ENCODE peak calls at places on chromosomes 11 and 22, in four cellular contexts. W, X, F and K are unnamed samples.

GRCh38 chr11:29211205-29211604 is 805.6 kb downstream of the KCNA4 start:
- DNase-seq in W (no peak), X (no peak), F (no peak), K (no peak)

GRCh38 chr11:110928373-110928772 is 216.1 kb upstream of the ARHGAP20 start:
- DNase-seq in W (no peak), X (no peak), F (no peak), K (no peak)

GRCh38 chr11:71927813-71928738 is at the start of gene XNDC1N:
- DNase-seq in W (peak), X (peak), F (peak), K (peak)

GRCh38 chr11:68903631-68904457 is at the start of the genes IGHMBP2 and MRPL21:
- DNase-seq in W (peak), X (peak), F (no peak), K (peak)

GRCh38 chr11:19345848-19346681 is 105.3 kb upstream of the E2F8 start:
- DNase-seq in W (peak), X (no peak), F (no peak), K (peak)

GRCh38 chr11:130002352-130002845 is at the start of gene PRDM10:
- DNase-seq in W (peak), X (peak), F (peak), K (peak)

GRCh38 chr11:34342008-34342533 is 15.7 kb downstream of the ABTB2 start:
- DNase-seq in W (peak), X (no peak), F (no peak), K (no peak)

GRCh38 chr22:31952459-31952858 is 8.1 kb downstream of the YWHAH start:
- DNase-seq in W (no peak), X (no peak), F (peak), K (no peak)

GRCh38 chr11:59981106-59981770 is 17.4 kb downstream of the OOSP4A start:
- DNase-seq in W (no peak), X (no peak), F (no peak), K (no peak)

GRCh38 chr11:71305041-71305440 is 52.7 kb upstream of the SHANK2 start:
- DNase-seq in W (no peak), X (no peak), F (no peak), K (no peak)

GRCh38 chr11:22875869-22876473 is 15.7 kb upstream of the CCDC179 start:
- DNase-seq in W (peak), X (peak), F (peak), K (peak)

GRCh38 chr22:19058713-19059451 is 63.3 kb downstream of the DGCR2 start:
- DNase-seq in W (no peak), X (no peak), F (no peak), K (no peak)

GRCh38 chr11:124895471-124895971 is 2.1 kb downstream of the ROBO4 start:
- DNase-seq in W (no peak), X (no peak), F (no peak), K (no peak)

GRCh38 chr11:65279713-65280459 is 18.1 kb downstream of the POLA2 start:
- DNase-seq in W (no peak), X (peak), F (peak), K (no peak)

GRCh38 chr11:1341928-1342524 is 32.6 kb upstream of the TOLLIP start:
- DNase-seq in W (no peak), X (no peak), F (no peak), K (no peak)

GRCh38 chr11:60121259-60121658 is 32.8 kb downstream of the MS4A2 start:
- DNase-seq in W (peak), X (no peak), F (no peak), K (peak)

GRCh38 chr11:128549256-128549944 is 38.0 kb downstream of the ETS1 start:
- DNase-seq in W (no peak), X (no peak), F (no peak), K (no peak)

GRCh38 chr11:20450829-20451228 is 63.3 kb downstream of the PRMT3 start:
- DNase-seq in W (no peak), X (no peak), F (no peak), K (no peak)

GRCh38 chr11:122002926-122003325 is 113.1 kb downstream of the BLID start:
- DNase-seq in W (no peak), X (no peak), F (no peak), K (no peak)

GRCh38 chr22:43038325-43038724 is 23.4 kb upstream of the PACSIN2 start:
- DNase-seq in W (no peak), X (no peak), F (no peak), K (no peak)